ENCODE peak calls at places on chromosomes 7 and 10, in nine cellular contexts. K is choroid plexus epithelial cell, N is upper lobe of right lung, C is cardiac fibroblast, X is BJ, J is fibroblast of pulmonary artery, B is GM12865, E is fibroblast of lung, F is uterus. M is an unnamed sample.

GRCh38 chr10:103154464-103155299 is 38.4 kb downstream of the NT5C2 start:
- DNase-seq in K (peak), N (no peak), C (peak), X (no peak), J (peak), B (no peak), E (peak), F (no peak), M (peak)

GRCh38 chr7:110224643-110225042 is 866.3 kb upstream of the LRRN3 start:
- DNase-seq in K (peak), N (no peak), C (no peak), X (no peak), J (no peak), B (no peak), E (peak), F (no peak), M (no peak)

GRCh38 chr7:36564500-36564899 is 159.8 kb downstream of the AOAH start:
- DNase-seq in K (peak), N (no peak), C (no peak), X (no peak), J (no peak), B (no peak), E (no peak), F (no peak), M (no peak)

GRCh38 chr10:10533417-10533816 is 484.3 kb upstream of the CELF2 start:
- DNase-seq in K (no peak), N (no peak), C (peak), X (no peak), J (peak), B (no peak), E (peak), F (no peak), M (no peak)

GRCh38 chr7:144477348-144477747 is 73.9 kb upstream of the NOBOX start:
- DNase-seq in K (no peak), N (no peak), C (no peak), X (no peak), J (no peak), B (no peak), E (no peak), F (no peak), M (no peak)

GRCh38 chr7:112665709-112666108 is 124.5 kb downstream of the TMEM168 start:
- DNase-seq in K (peak), N (no peak), C (peak), X (no peak), J (peak), B (no peak), E (no peak), F (no peak), M (peak)

GRCh38 chr7:130721486-130722277 is 12.3 kb downstream of the KLF14 start:
- DNase-seq in K (peak), N (peak), C (peak), X (no peak), J (peak), B (peak), E (peak), F (peak), M (peak)

GRCh38 chr7:92409357-92409756 is 37.9 kb upstream of the GATAD1 start:
- DNase-seq in K (no peak), N (no peak), C (no peak), X (no peak), J (no peak), B (no peak), E (no peak), F (no peak), M (no peak)

GRCh38 chr7:36312064-36312914 is 77.4 kb upstream of the ANLN start:
- DNase-seq in K (peak), N (peak), C (no peak), X (no peak), J (no peak), B (peak), E (no peak), F (no peak), M (no peak)

GRCh38 chr7:114823290-114823689 is 98.6 kb upstream of the MDFIC start:
- DNase-seq in K (peak), N (no peak), C (peak), X (no peak), J (peak), B (no peak), E (peak), F (no peak), M (peak)

GRCh38 chr10:71527135-71527534 is 130.4 kb downstream of the CDH23 start:
- DNase-seq in K (no peak), N (no peak), C (no peak), X (no peak), J (no peak), B (no peak), E (no peak), F (no peak), M (no peak)

GRCh38 chr7:1639071-1639470 is 31.0 kb upstream of the ELFN1 start:
- DNase-seq in K (no peak), N (peak), C (no peak), X (no peak), J (no peak), B (no peak), E (no peak), F (no peak), M (no peak)

GRCh38 chr7:47153571-47153970 is 428.3 kb downstream of the TNS3 start:
- DNase-seq in K (peak), N (peak), C (no peak), X (no peak), J (no peak), B (no peak), E (peak), F (no peak), M (no peak)

GRCh38 chr7:71630521-71630920 is 498.6 kb downstream of the GALNT17 start:
- DNase-seq in K (no peak), N (no peak), C (no peak), X (no peak), J (no peak), B (no peak), E (no peak), F (no peak), M (no peak)

GRCh38 chr10:16182688-16183087 is 254.1 kb upstream of the PTER start:
- DNase-seq in K (no peak), N (no peak), C (no peak), X (no peak), J (no peak), B (no peak), E (no peak), F (no peak), M (peak)

GRCh38 chr7:100705341-100705752 is 574 bp upstream of the POP7 start:
- DNase-seq in K (peak), N (peak), C (peak), X (peak), J (peak), B (peak), E (peak), F (peak), M (peak)

GRCh38 chr7:24141876-24142509 is 142.0 kb upstream of the NPY start:
- DNase-seq in K (no peak), N (no peak), C (no peak), X (no peak), J (no peak), B (no peak), E (no peak), F (no peak), M (no peak)

GRCh38 chr7:149028346-149029109 is at the start of gene PDIA4:
- DNase-seq in K (peak), N (peak), C (peak), X (peak), J (peak), B (peak), E (peak), F (peak), M (peak)

GRCh38 chr7:30543815-30544525 is 39.3 kb upstream of the GGCT start:
- DNase-seq in K (no peak), N (no peak), C (no peak), X (no peak), J (no peak), B (no peak), E (peak), F (no peak), M (peak)

GRCh38 chr7:86932038-86932512 is 127.4 kb downstream of the ELAPOR2 start:
- DNase-seq in K (peak), N (no peak), C (peak), X (peak), J (peak), B (no peak), E (peak), F (no peak), M (peak)

GRCh38 chr10:132698761-132699391 is 87.1 kb downstream of the NKX6-2 start:
- DNase-seq in K (no peak), N (peak), C (no peak), X (no peak), J (no peak), B (no peak), E (no peak), F (no peak), M (no peak)

GRCh38 chr7:103823084-103823483 is 166.4 kb downstream of the RELN start:
- DNase-seq in K (no peak), N (no peak), C (no peak), X (no peak), J (no peak), B (no peak), E (no peak), F (no peak), M (no peak)

GRCh38 chr10:29603516-29603915 is 31.3 kb downstream of the SVIL start:
- DNase-seq in K (no peak), N (no peak), C (no peak), X (no peak), J (no peak), B (no peak), E (no peak), F (no peak), M (no peak)

GRCh38 chr7:156612930-156613329 is 27.6 kb upstream of the RNF32 start:
- DNase-seq in K (no peak), N (no peak), C (no peak), X (no peak), J (no peak), B (peak), E (no peak), F (no peak), M (no peak)

GRCh38 chr10:88515235-88515634 is 67.9 kb downstream of the RNLS start:
- DNase-seq in K (no peak), N (no peak), C (no peak), X (no peak), J (no peak), B (no peak), E (peak), F (no peak), M (peak)
- TF ChIP-seq CTCF in K (no peak), N (no peak), C (no peak), X (no peak), J (no peak), B (no peak), E (no peak), F (no peak), M (no peak)

DNA sequence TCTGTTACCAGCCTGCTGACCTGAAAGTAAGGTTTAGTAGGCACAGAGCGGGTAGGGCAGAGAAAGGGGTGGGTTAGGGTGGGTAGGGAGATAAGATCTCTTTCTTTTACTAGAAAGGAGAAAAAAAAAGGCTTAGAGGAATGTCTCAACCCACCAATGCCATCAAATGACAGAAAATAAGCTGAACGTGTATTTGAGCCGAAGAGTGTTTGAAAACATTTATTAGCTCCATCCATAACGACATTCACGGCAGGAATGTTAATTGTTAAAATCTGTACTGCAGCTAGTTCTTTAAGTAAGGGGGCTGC is 63.8 kb upstream of the ARID5B start:
- DNase-seq in K (no peak), N (no peak), C (no peak), X (no peak), J (no peak), B (no peak), E (peak), F (no peak), M (no peak)
- H3K4me3 ChIP-seq in K (no peak), N (no peak), C (no peak), X (no peak), J (no peak), B (no peak), E (peak), F (no peak), M (no peak)

DNA sequence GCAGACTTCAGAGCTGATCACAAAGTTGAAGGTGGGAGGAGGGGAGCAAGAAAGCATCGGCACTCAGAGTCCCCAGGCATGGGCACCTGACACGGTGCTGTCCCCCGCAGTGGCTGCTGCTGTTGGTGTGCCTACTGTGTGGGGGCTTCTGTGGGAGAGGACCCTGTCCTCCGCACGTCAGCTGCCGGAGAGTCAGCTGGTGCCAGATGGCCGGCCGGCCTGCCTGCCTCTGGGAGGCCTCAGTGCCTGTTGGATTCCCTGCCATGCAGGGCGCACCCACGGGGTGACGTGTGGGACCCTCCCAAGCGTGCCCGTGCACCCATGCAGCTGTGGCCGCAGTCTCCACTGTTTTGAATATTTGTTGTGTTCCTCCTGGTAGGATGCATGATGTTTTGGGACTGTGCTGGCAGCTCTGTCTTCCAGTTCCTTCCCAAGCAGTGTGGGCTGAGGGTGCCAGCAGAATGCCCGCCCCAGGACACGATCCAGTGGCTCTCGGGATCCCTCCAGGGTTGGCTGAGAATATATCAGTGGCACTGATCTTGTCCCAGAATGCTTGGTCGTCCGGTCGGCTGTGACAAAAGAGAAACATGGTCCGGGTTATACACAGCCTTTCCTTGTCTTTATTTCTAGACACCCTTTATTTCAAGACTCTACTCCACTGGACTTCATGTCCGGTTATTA is 185.6 kb downstream of the MGMT start:
- DNase-seq in K (no peak), N (no peak), C (no peak), X (no peak), J (no peak), B (no peak), E (no peak), F (no peak), M (no peak)
- TF ChIP-seq CTCF in K (no peak), N (no peak), C (no peak), X (no peak), J (no peak), B (no peak), E (no peak), F (no peak), M (no peak)

DNA sequence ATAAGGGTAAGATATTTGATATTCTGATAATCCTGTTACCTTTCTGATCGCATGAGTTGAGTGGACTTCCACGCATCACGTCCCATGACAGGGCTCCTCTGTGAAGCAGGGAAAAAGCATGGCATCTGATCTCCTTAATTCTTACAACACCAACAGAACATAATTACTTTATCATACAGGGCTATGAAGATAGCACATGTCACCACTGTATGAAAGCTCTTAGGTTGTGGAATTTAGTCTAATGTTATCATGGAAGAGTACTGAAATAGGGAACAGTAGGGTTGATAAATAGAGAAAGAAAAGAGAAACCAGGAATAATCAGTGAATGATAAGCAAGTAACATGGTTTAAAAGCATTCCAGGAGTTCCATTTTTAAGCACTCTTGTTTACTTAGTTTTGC is 212.0 kb downstream of the CACNB2 start:
- DNase-seq in K (no peak), N (no peak), C (no peak), X (no peak), J (no peak), B (no peak), E (no peak), F (no peak), M (no peak)
- H3K4me3 ChIP-seq in K (no peak), N (no peak), C (no peak), X (no peak), J (no peak), B (no peak), E (no peak), F (no peak), M (no peak)

DNA sequence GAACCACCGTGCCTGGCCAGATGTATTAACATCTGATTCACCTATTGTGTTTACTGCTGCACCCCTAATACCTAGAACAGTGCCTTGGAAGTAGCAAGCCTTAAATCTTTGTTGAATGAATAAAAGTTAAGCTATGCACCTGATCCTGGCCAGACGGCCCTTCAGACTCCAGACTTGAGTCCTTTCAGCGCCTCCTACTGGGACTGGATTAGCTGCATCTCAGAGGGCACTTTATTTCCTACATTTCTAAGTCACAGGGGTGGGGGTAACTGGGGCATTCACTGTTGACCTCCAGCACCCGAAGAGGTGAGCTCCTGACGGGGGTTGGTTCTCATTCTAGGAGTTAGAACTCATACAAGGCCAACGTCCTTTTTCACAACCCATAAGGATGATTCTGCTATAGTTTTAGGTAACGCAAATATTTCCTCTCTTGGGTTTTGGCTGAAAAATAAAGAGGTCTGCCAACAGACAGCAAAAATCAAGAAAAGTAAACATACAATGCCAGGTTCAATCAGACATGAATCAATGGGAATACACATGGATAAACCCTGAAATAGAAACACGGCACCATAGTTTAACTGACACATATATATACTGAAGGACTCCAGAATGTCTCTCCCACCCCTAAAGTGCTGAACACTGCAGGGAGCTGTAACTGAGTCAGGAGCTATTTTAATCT is 48.0 kb upstream of the DLG5 start:
- DNase-seq in K (peak), N (no peak), C (peak), X (no peak), J (peak), B (peak), E (peak), F (no peak), M (peak)
- TF ChIP-seq CTCF in K (peak), N (peak), C (peak), X (peak), J (peak), B (peak), E (peak), F (peak), M (peak)

DNA sequence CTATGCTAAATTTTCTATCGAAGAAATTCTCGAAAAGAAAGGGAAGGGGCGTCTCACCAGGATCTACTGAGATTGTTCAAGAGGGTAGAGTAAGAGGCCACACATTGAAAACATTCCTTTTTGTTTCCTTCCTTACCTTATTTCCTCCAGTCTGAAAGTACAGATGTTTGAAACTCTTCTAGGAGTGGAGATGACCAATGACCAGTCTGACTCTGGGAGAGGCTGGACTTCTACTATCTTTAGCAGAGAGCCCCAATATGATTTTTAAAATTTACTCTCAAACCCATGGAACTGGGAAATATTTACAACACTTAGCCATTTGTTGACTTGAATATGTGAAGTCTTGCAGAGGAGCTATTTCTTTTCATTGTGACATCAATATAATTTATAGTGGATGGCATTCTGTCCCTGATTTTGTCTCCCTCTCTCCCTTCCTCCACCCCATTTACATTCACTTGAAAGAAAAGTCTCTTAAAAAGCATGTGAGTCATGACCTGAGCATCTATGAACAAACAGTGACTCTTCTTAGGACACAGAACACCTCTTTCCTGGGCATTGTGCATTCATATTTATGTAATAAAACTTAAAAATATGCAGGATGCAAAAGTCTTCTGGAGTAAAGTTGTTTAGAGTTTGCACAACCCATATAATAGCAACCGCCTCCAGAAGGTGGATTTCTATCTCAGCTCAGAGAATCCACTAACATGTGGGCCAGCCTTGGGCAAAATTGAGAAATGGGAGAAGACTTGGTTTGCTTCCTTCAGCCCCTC is 31.2 kb upstream of the BMPER start:
- DNase-seq in K (peak), N (no peak), C (peak), X (peak), J (peak), B (no peak), E (peak), F (no peak), M (peak)
- H3K4me3 ChIP-seq in K (no peak), N (no peak), C (no peak), X (no peak), J (no peak), B (no peak), E (no peak), F (no peak), M (no peak)

GRCh38 chr7:96151889-96152288 is 170.0 kb downstream of the SLC25A13 start:
- DNase-seq in K (no peak), N (no peak), C (no peak), X (no peak), J (no peak), B (no peak), E (no peak), F (no peak), M (no peak)

GRCh38 chr7:96152706-96153105 is 169.2 kb downstream of the SLC25A13 start:
- DNase-seq in K (no peak), N (no peak), C (no peak), X (no peak), J (no peak), B (no peak), E (no peak), F (no peak), M (no peak)

GRCh38 chr7:96161897-96162296 is 160.0 kb downstream of the SLC25A13 start:
- DNase-seq in K (no peak), N (no peak), C (no peak), X (no peak), J (no peak), B (no peak), E (no peak), F (no peak), M (no peak)

GRCh38 chr7:96157856-96158255 is 164.0 kb downstream of the SLC25A13 start:
- DNase-seq in K (no peak), N (no peak), C (no peak), X (no peak), J (peak), B (no peak), E (no peak), F (no peak), M (no peak)
- TF ChIP-seq CTCF in K (no peak), N (no peak), C (no peak), X (no peak), J (no peak), B (no peak), E (no peak), F (no peak), M (no peak)

M was measured in AG10803.